ENCODE peak calls at places on chromosomes 5 and 9, in four cellular contexts. B is LoVo, T is DMS79 treated with DMSO at 0.1 percent for 48 hours, X is epithelial cell of esophagus. E is an unnamed sample.

GRCh38 chr5:74978347-74978746 is 74.0 kb downstream of the GCNT4 start:
- DNase-seq in T (no peak), B (no peak), X (no peak), E (no peak)

GRCh38 chr5:107916731-107917725 is 246.3 kb upstream of the EFNA5 start:
- DNase-seq in B (no peak), X (no peak), T (no peak), E (no peak)

GRCh38 chr9:126043691-126044090 is 282.9 kb upstream of the MVB12B start:
- DNase-seq in B (no peak), X (no peak), T (no peak), E (no peak)

GRCh38 chr5:125154321-125154811 is 407.9 kb upstream of the ZNF608 start:
- DNase-seq in X (no peak), B (no peak), T (no peak), E (no peak)

GRCh38 chr9:84419203-84419602 is 78.6 kb upstream of the SLC28A3 start:
- DNase-seq in B (no peak), T (no peak), X (no peak), E (no peak)

GRCh38 chr5:16427572-16427971 is 38.0 kb downstream of the ZNF622 start:
- DNase-seq in T (no peak), X (no peak), B (no peak), E (no peak)

GRCh38 chr9:93250185-93250584 is 66.2 kb downstream of the WNK2 start:
- DNase-seq in B (no peak), T (no peak), X (no peak), E (no peak)

GRCh38 chr9:77944556-77945261 is 86.9 kb downstream of the GNAQ start:
- DNase-seq in T (no peak), B (peak), X (no peak), E (no peak)

GRCh38 chr5:79954620-79955019 is 36.4 kb downstream of the MTX3 start:
- DNase-seq in B (no peak), X (no peak), T (no peak), E (no peak)

GRCh38 chr5:37685816-37686215 is 154.0 kb downstream of the GDNF start:
- DNase-seq in X (no peak), T (no peak), B (no peak), E (no peak)

GRCh38 chr9:120877276-120878034 is 467 bp upstream of the PHF19 start:
- DNase-seq in X (peak), B (peak), T (peak), E (peak)

GRCh38 chr9:34010979-34011378 is 37.7 kb downstream of the UBAP2 start:
- DNase-seq in T (no peak), X (peak), B (no peak), E (no peak)

GRCh38 chr5:112068593-112068992 is 311.6 kb upstream of the NREP start:
- DNase-seq in X (no peak), B (no peak), T (no peak), E (no peak)

GRCh38 chr5:91281409-91281808 is 101.7 kb downstream of the ARRDC3 start:
- DNase-seq in B (no peak), X (peak), T (peak), E (peak)

GRCh38 chr5:141149812-141150211 is at the start of gene PCDHB6:
- DNase-seq in X (peak), T (no peak), B (no peak), E (no peak)

GRCh38 chr5:91139572-91140200 is 243.4 kb downstream of the ARRDC3 start:
- DNase-seq in B (no peak), X (no peak), T (no peak), E (no peak)

GRCh38 chr9:115121140-115121710 is 3.3 kb upstream of the TNC start:
- DNase-seq in X (peak), T (peak), B (peak), E (peak)

GRCh38 chr5:62183727-62184126 is 122.3 kb upstream of the KIF2A start:
- DNase-seq in B (no peak), X (no peak), T (no peak), E (no peak)

GRCh38 chr9:84966876-84967830 is 297.6 kb downstream of the NTRK2 start:
- DNase-seq in T (no peak), X (peak), B (no peak), E (peak)

GRCh38 chr9:4620881-4621555 is 41.1 kb upstream of the PLPP6 start:
- DNase-seq in B (no peak), X (no peak), T (no peak), E (no peak)